ENCODE peak calls at places on chromosomes 12 and 14, in nine cellular contexts. S, V, P, N, R, F, E, C and X are unnamed samples. For H3K4me1, the result is how much of the 10 kb centered on the place peaks cover.

GRCh38 chr12:111546758-111547383 is 52.2 kb downstream of the ATXN2 start:
- DNase-seq in R (no peak), C (no peak), S (no peak), F (no peak), N (no peak), P (no peak), E (peak), V (peak), X (no peak)

GRCh38 chr14:99101826-99102461 is 170.1 kb downstream of the BCL11B start:
- DNase-seq in R (no peak), S (no peak), C (no peak), N (no peak), P (no peak), E (no peak), F (peak), V (no peak), X (no peak)

GRCh38 chr14:22994762-22995275 is 12.5 kb upstream of the AJUBA start:
- DNase-seq in C (peak), V (peak), S (peak), P (peak), E (peak), R (peak), N (no peak), F (peak), X (no peak)

GRCh38 chr14:68939893-68940613 is 39.0 kb downstream of the ACTN1 start:
- DNase-seq in N (peak), P (no peak), S (peak), F (peak), E (peak), V (peak), R (no peak), C (peak), X (peak)

GRCh38 chr12:113512568-113512967 is 40.9 kb upstream of the LHX5 start:
- DNase-seq in F (peak), C (no peak), S (no peak), V (no peak), N (no peak), R (no peak), E (no peak), P (no peak), X (no peak)

GRCh38 chr12:53042607-53043454 is 7.0 kb upstream of the TNS2 start:
- DNase-seq in S (no peak), N (no peak), P (no peak), R (no peak), V (no peak), C (no peak), F (no peak), E (no peak), X (no peak)

GRCh38 chr14:37027188-37027824 is 145.1 kb downstream of the SLC25A21 start:
- DNase-seq in N (no peak), P (no peak), E (no peak), F (no peak), R (no peak), C (no peak), V (no peak), S (no peak), X (no peak)

GRCh38 chr12:30268036-30268435 is 427.6 kb downstream of the IPO8 start:
- DNase-seq in S (peak), R (no peak), F (no peak), N (no peak), C (no peak), P (no peak), E (peak), V (no peak), X (no peak)

GRCh38 chr14:27623782-27624181 is 1025.9 kb upstream of the NOVA1 start:
- DNase-seq in E (no peak), R (no peak), F (no peak), V (no peak), S (no peak), N (no peak), C (no peak), P (no peak), X (no peak)

GRCh38 chr12:54019111-54019811 is 9.0 kb upstream of the HOXC6 start:
- DNase-seq in R (no peak), P (no peak), V (no peak), E (no peak), N (no peak), C (no peak), S (no peak), F (peak), X (no peak)

GRCh38 chr12:57722716-57723629 is 15.6 kb downstream of the AGAP2 start:
- DNase-seq in S (no peak), R (no peak), N (no peak), C (no peak), F (no peak), P (no peak), E (no peak), V (no peak), X (no peak)

GRCh38 chr14:93648440-93649168 is 139.7 kb downstream of the PRIMA1 start:
- DNase-seq in E (no peak), F (peak), P (no peak), S (no peak), N (no peak), V (no peak), C (no peak), R (no peak), X (peak)

GRCh38 chr12:91986084-91986483 is 159.6 kb downstream of the BTG1 start:
- DNase-seq in F (peak), C (no peak), S (no peak), R (no peak), P (no peak), N (no peak), V (peak), E (peak), X (no peak)

GRCh38 chr14:85416771-85417170 is 113.2 kb upstream of the FLRT2 start:
- DNase-seq in P (no peak), F (no peak), E (peak), V (peak), R (no peak), S (peak), C (no peak), N (no peak), X (no peak)

GRCh38 chr12:78392918-78393317 is 471.7 kb upstream of the SYT1 start:
- DNase-seq in P (no peak), N (no peak), F (no peak), E (peak), C (no peak), S (peak), R (no peak), V (peak), X (no peak)

GRCh38 chr14:72904840-72905561 is 11.1 kb upstream of the DPF3 start:
- DNase-seq in P (peak), V (peak), R (peak), F (peak), E (peak), C (peak), N (peak), S (peak), X (peak)

GRCh38 chr14:66638688-66639087 is 130.7 kb downstream of the GPHN start:
- DNase-seq in V (peak), C (no peak), E (peak), N (no peak), F (no peak), S (peak), P (no peak), R (no peak), X (no peak)

GRCh38 chr14:30177776-30178175 is 250.1 kb upstream of the PRKD1 start:
- DNase-seq in V (no peak), F (no peak), N (no peak), E (no peak), C (no peak), R (no peak), S (no peak), P (no peak), X (no peak)

GRCh38 chr12:4225571-4225970 is 48.0 kb upstream of the CCND2 start:
- DNase-seq in R (no peak), C (no peak), E (no peak), F (no peak), N (no peak), S (no peak), P (no peak), V (no peak), X (no peak)

GRCh38 chr12:128052341-128052740 is 214.6 kb upstream of the TMEM132C start:
- DNase-seq in F (no peak), V (no peak), E (peak), N (no peak), S (no peak), R (no peak), C (no peak), P (no peak), X (no peak)

GRCh38 chr14:71682337-71682736 is 249.9 kb upstream of the RGS6 start:
- DNase-seq in F (no peak), S (no peak), C (no peak), P (no peak), N (no peak), V (peak), R (no peak), E (peak), X (no peak)

GRCh38 chr12:130775953-130776856 is 60.1 kb upstream of the RIMBP2 start:
- DNase-seq in C (no peak), S (peak), V (peak), E (peak), P (peak), R (no peak), F (peak), N (no peak), X (peak)

GRCh38 chr14:54362759-54363437 is 33.9 kb upstream of the CDKN3 start:
- DNase-seq in F (no peak), E (no peak), P (no peak), S (peak), C (no peak), R (no peak), V (no peak), N (no peak), X (no peak)

GRCh38 chr12:65279387-65280112 is 1.1 kb downstream of the MSRB3 start:
- DNase-seq in N (no peak), R (no peak), S (no peak), V (peak), P (no peak), F (no peak), C (no peak), E (no peak), X (no peak)

GRCh38 chr12:131137836-131138637 is 184.3 kb downstream of the ADGRD1 start:
- DNase-seq in C (no peak), P (no peak), E (no peak), R (no peak), N (no peak), S (peak), F (no peak), V (no peak), X (no peak)

GRCh38 chr12:117518594-117519270 is 157.3 kb upstream of the NOS1 start:
- DNase-seq in E (peak), V (no peak), N (no peak), P (no peak), C (peak), R (peak), S (no peak), F (no peak), X (peak)

GRCh38 chr12:111367661-111368221 is 1.2 kb downstream of the PHETA1 start:
- DNase-seq in P (no peak), E (peak), S (peak), F (no peak), V (peak), R (no peak), C (no peak), N (peak), X (peak)

GRCh38 chr14:91116913-91117588 is 3.2 kb downstream of the DGLUCY start:
- DNase-seq in N (no peak), E (peak), V (no peak), F (no peak), C (no peak), P (no peak), S (no peak), R (no peak), X (no peak)
- H3K4me3 ChIP-seq in N (peak), E (no peak), V (no peak), F (no peak), C (no peak), P (no peak), S (no peak), R (no peak), X (no peak)

DNA sequence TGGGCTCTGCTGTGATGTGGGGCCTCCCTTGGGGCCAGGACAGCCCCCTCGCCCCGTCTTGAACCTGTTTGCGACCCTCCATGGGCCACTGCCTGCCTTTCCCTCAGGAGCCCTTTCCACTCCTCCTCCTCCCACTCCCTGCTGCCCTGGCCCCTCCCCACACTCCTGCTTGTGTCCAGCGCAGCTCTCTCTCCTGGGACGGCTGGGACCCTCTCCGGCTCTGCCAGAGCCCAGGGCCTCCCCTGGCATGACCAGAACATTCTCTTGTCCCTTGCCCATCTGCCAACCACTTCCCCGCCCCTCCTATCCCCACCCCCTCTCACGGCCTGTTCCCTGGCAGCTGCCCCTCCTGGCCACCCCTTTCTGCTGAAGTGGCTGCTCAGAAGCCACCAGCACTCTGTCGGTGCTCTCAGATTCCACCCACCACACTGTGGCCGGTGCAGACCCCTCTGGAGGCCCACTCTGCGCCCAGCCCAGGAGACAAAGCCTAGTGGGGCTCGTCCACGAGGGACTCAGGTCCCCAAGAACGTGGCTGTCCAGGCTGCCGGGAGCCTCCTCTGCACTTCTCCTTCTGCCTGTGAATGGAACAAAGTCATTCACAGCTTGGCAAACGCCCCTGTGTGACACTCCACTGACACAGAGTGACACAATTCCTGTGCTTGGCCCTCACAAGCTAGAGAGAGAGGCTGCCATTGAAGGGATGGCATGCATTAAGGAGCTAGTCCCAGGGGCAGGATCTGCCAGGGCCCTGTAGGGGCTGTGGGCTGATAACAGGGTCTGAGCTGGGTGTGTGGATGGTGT is 1.4 kb downstream of the ASPG start:
- DNase-seq in C (no peak), N (peak), F (no peak), S (no peak), P (no peak), V (no peak), R (no peak), E (no peak), X (peak)
- H3K4me1 ChIP-seq in C (under half), N (half or more), F (under half), S (under half), P (under half), V (under half), R (under half), E (under half), X (half or more)

GRCh38 chr14:67785270-67786109 is 30.9 kb downstream of the ZFYVE26 start:
- DNase-seq in N (no peak), R (no peak), P (no peak), V (no peak), E (no peak), S (no peak), C (no peak), F (no peak), X (no peak)
- TF ChIP-seq CTCF in N (no peak), R (no peak), P (no peak), V (no peak), E (no peak), S (no peak), C (no peak), F (no peak), X (no peak)

GRCh38 chr12:68225576-68226476 is at the start of gene IL26:
- DNase-seq in V (no peak), S (no peak), N (no peak), P (no peak), E (no peak), F (no peak), C (no peak), R (no peak), X (no peak)

GRCh38 chr12:68221497-68221896 is 4.1 kb downstream of the IL26 start:
- DNase-seq in R (no peak), E (no peak), P (no peak), N (no peak), S (no peak), F (no peak), C (no peak), V (no peak), X (no peak)

GRCh38 chr12:68224613-68225285 is 861 bp downstream of the IL26 start:
- DNase-seq in C (no peak), N (no peak), V (peak), S (peak), E (peak), R (no peak), F (no peak), P (no peak), X (no peak)

GRCh38 chr12:68223067-68223747 is 2.4 kb downstream of the IL26 start:
- DNase-seq in C (peak), F (peak), S (peak), V (peak), P (peak), E (peak), R (peak), N (peak), X (peak)

GRCh38 chr12:68222336-68222735 is 3.3 kb downstream of the IL26 start:
- DNase-seq in E (no peak), N (no peak), R (no peak), V (peak), F (no peak), S (peak), C (no peak), P (no peak), X (no peak)
- H3K4me3 ChIP-seq in E (peak), N (no peak), R (no peak), V (peak), F (no peak), S (no peak), C (no peak), P (no peak), X (no peak)

GRCh38 chr14:24337824-24338175 is 2.0 kb downstream of the RIPK3 start:
- DNase-seq in C (no peak), E (no peak), V (no peak), S (no peak), R (no peak), N (no peak), F (no peak), P (no peak), X (no peak)
- H3K4me1 ChIP-seq in C (under half), E (under half), V (under half), S (under half), R (half or more), N (under half), F (under half), P (under half), X (under half)